ENCODE peak calls at places on chromosome 3, in eight cellular contexts. B, X, H, W, V, Z, J and D are unnamed samples. For H3K4me1, the result is how much of the 10 kb centered on the place peaks cover.

GRCh38 chr3:160473978-160474377 is 24.4 kb upstream of the TRIM59 start:
- DNase-seq in J (peak), W (no peak), V (no peak), H (no peak), X (no peak), Z (no peak), B (no peak), D (no peak)

GRCh38 chr3:115670911-115671310 is 47.6 kb downstream of the GAP43 start:
- DNase-seq in J (peak), X (no peak), Z (no peak), H (no peak), B (no peak), W (no peak), V (no peak), D (no peak)

GRCh38 chr3:116939091-116939490 is 229.5 kb downstream of the TUSC7 start:
- DNase-seq in W (no peak), J (no peak), Z (no peak), X (no peak), B (no peak), H (no peak), V (no peak), D (no peak)

GRCh38 chr3:4986611-4987373 is 7.6 kb downstream of the BHLHE40 start:
- DNase-seq in B (peak), J (peak), Z (peak), X (peak), H (no peak), W (peak), V (peak), D (peak)

GRCh38 chr3:14847613-14848541 is 29.1 kb downstream of the FGD5 start:
- DNase-seq in V (peak), W (peak), X (peak), J (no peak), H (no peak), B (no peak), Z (peak), D (no peak)

GRCh38 chr3:42032693-42033349 is 58.3 kb upstream of the TRAK1 start:
- DNase-seq in X (peak), B (peak), W (peak), V (peak), Z (peak), H (no peak), J (peak), D (peak)

GRCh38 chr3:42847731-42848130 is 27.9 kb downstream of the CYP8B1 start:
- DNase-seq in W (no peak), B (no peak), H (no peak), J (no peak), X (no peak), V (no peak), Z (no peak), D (no peak)

GRCh38 chr3:139689122-139689521 is 11.3 kb upstream of the NMNAT3 start:
- DNase-seq in J (no peak), H (no peak), W (no peak), X (no peak), B (no peak), Z (no peak), V (no peak), D (no peak)

GRCh38 chr3:57169872-57170623 is 4.9 kb upstream of the IL17RD start:
- DNase-seq in B (peak), Z (peak), X (peak), H (peak), J (no peak), W (peak), V (peak), D (peak)

GRCh38 chr3:120492103-120492502 is 41.3 kb upstream of the FSTL1 start:
- DNase-seq in H (no peak), X (no peak), B (no peak), W (no peak), V (no peak), Z (no peak), J (no peak), D (no peak)

GRCh38 chr3:99366663-99367429 is 271.5 kb upstream of the COL8A1 start:
- DNase-seq in X (no peak), B (no peak), Z (no peak), H (no peak), W (no peak), J (no peak), V (no peak), D (no peak)

GRCh38 chr3:46566040-46566631 is at the start of gene LRRC2:
- DNase-seq in W (peak), B (peak), Z (no peak), J (peak), X (peak), H (no peak), V (peak), D (no peak)

GRCh38 chr3:9914011-9914410 is 2.9 kb upstream of the IL17RC start:
- DNase-seq in V (peak), W (no peak), X (no peak), H (no peak), B (no peak), J (no peak), Z (no peak), D (no peak)

GRCh38 chr3:70281663-70282062 is 30.8 kb downstream of the MDFIC2 start:
- DNase-seq in W (no peak), B (no peak), H (no peak), J (peak), Z (no peak), V (no peak), X (no peak), D (no peak)

GRCh38 chr3:109702252-109702651 is 364.9 kb upstream of the DPPA4 start:
- DNase-seq in H (no peak), X (no peak), V (no peak), J (peak), B (no peak), W (no peak), Z (no peak), D (no peak)

GRCh38 chr3:8765528-8765927 is 3.9 kb downstream of the OXTR start:
- DNase-seq in Z (no peak), X (no peak), J (no peak), V (no peak), W (no peak), H (no peak), B (no peak), D (no peak)

GRCh38 chr3:155308831-155309230 is 15.3 kb upstream of the STRIT1 start:
- DNase-seq in B (no peak), H (no peak), Z (no peak), J (peak), X (no peak), W (no peak), V (no peak), D (no peak)

GRCh38 chr3:138187296-138188012 is at the start of gene ARMC8:
- DNase-seq in H (no peak), X (peak), Z (peak), J (no peak), B (peak), V (peak), W (peak), D (peak)

GRCh38 chr3:169497567-169498257 is 165.8 kb downstream of the MECOM start:
- DNase-seq in X (no peak), B (no peak), W (no peak), Z (no peak), J (peak), H (no peak), V (no peak), D (no peak)

GRCh38 chr3:81666502-81667121 is 94.8 kb downstream of the GBE1 start:
- DNase-seq in X (no peak), Z (no peak), V (no peak), W (no peak), B (no peak), H (no peak), J (peak), D (no peak)

GRCh38 chr3:27200721-27201434 is 168.3 kb downstream of the NEK10 start:
- DNase-seq in J (no peak), B (no peak), H (no peak), X (no peak), Z (no peak), V (no peak), W (no peak), D (no peak)

GRCh38 chr3:173993299-173993698 is 595.8 kb downstream of the NLGN1 start:
- DNase-seq in B (no peak), J (peak), X (no peak), H (no peak), Z (no peak), W (no peak), V (no peak), D (no peak)

GRCh38 chr3:172061724-172062184 is 22.4 kb downstream of the FNDC3B start:
- DNase-seq in H (no peak), J (no peak), B (no peak), V (no peak), W (no peak), Z (no peak), X (no peak), D (no peak)

GRCh38 chr3:126519506-126520455 is 2.2 kb upstream of the UROC1 start:
- DNase-seq in B (peak), X (no peak), J (no peak), W (no peak), V (no peak), H (no peak), Z (no peak), D (no peak)

GRCh38 chr3:126524429-126524988 is 554 bp downstream of the CHST13 start:
- DNase-seq in V (no peak), X (no peak), B (no peak), H (no peak), W (peak), Z (no peak), J (no peak), D (no peak)

GRCh38 chr3:126523745-126524428 is at the start of gene CHST13:
- DNase-seq in Z (no peak), H (no peak), W (peak), B (peak), X (peak), J (peak), V (peak), D (no peak)

GRCh38 chr3:126521122-126521891 is 2.6 kb upstream of the CHST13 start:
- DNase-seq in X (no peak), H (no peak), W (no peak), V (no peak), J (no peak), B (peak), Z (no peak), D (no peak)

DNA sequence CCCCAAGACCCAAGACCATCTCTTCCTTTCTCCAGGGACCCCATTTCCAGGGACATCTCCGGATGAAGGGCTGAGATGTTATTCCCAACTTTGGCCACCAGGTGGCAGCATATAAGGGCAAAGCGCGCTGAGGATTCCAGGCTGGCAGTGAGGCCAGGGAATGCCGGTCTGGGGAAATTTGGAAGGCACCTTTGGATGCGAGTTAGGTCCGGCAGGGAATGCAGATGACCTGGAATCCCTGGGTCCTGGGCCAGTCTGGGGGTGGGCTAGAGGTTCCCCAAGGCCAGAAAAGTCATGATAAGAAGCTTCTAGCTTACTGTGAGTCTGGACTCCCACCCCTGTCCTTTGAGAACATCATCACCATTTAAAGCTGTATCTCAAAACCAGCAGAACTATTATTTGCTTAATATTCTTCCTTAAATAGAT is 1.6 kb upstream of the CHST13 start:
- DNase-seq in Z (peak), V (peak), X (no peak), H (peak), B (peak), W (peak), J (peak), D (peak)
- H3K4me3 ChIP-seq in Z (no peak), V (no peak), X (no peak), H (no peak), B (no peak), W (no peak), J (no peak), D (no peak)

GRCh38 chr3:104604326-104605010 is 762.2 kb upstream of the ALCAM start:
- DNase-seq in J (peak), W (no peak), V (no peak), B (no peak), H (no peak), X (no peak), Z (no peak), D (no peak)
- TF ChIP-seq CTCF in J (peak), W (peak), V (peak), B (no peak), H (peak), X (no peak), Z (no peak), D (no peak)

GRCh38 chr3:51720292-51721061 is 13.6 kb downstream of the GRM2 start:
- DNase-seq in V (no peak), B (no peak), J (no peak), X (no peak), Z (no peak), H (no peak), W (no peak), D (no peak)
- H3K4me1 ChIP-seq in V (under half), B (under half), J (under half), X (under half), Z (under half), H (under half), W (under half), D (under half)

GRCh38 chr3:150936693-150937092 is 31.5 kb upstream of the MINDY4B start:
- DNase-seq in W (no peak), B (no peak), V (no peak), H (no peak), Z (no peak), X (no peak), J (no peak), D (no peak)
- H3K4me3 ChIP-seq in W (no peak), B (no peak), V (no peak), H (no peak), Z (no peak), X (no peak), J (no peak), D (no peak)

DNA sequence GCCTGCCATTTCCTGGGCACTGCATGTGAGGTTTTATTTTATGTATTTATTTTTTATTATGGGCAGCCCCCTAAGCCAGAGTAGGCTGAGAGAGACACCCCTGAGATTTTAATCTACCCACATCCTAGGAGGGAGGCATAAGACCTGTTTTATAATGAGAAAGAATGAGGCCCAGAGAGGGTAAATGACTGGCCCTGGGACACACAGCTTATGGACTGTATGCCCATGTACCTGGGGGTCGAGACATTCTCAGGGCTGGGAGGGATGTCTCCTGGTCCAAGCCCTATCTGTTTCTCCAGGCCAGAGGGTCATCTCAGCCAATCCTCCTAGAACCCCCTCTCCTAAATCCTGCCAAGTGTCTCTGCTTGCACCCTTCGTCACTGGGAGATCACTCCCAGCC is 6.1 kb downstream of the PLXND1 start:
- DNase-seq in V (no peak), B (no peak), X (no peak), W (no peak), H (no peak), Z (no peak), J (no peak), D (no peak)
- TF ChIP-seq CTCF in V (no peak), B (no peak), X (no peak), W (no peak), H (no peak), Z (no peak), J (no peak), D (no peak)